ENCODE peak calls at places on chromosomes 11 and 22, in four cellular contexts. M, Z, S and J are unnamed samples.

GRCh38 chr22:46528121-46528610 is 9.3 kb downstream of the CELSR1 start:
- DNase-seq in M (no peak), Z (no peak), S (peak), J (peak)

GRCh38 chr11:130246270-130246669 is 68.4 kb downstream of the ZBTB44 start:
- DNase-seq in M (no peak), Z (no peak), S (no peak), J (no peak)

GRCh38 chr11:68609761-68610160 is 74.6 kb upstream of the GAL start:
- DNase-seq in M (no peak), Z (no peak), S (no peak), J (no peak)

GRCh38 chr22:22768885-22769284 is 118.7 kb upstream of the IGLL5 start:
- DNase-seq in M (no peak), Z (no peak), S (no peak), J (no peak)

GRCh38 chr11:104873252-104873651 is 25.0 kb downstream of the CASP12 start:
- DNase-seq in M (peak), Z (no peak), S (no peak), J (no peak)

GRCh38 chr22:28718044-28718443 is 23.6 kb downstream of the CHEK2 start:
- DNase-seq in M (no peak), Z (no peak), S (no peak), J (no peak)

GRCh38 chr11:10454902-10455631 is at the start of gene AMPD3:
- DNase-seq in M (peak), Z (peak), S (peak), J (no peak)

GRCh38 chr11:11036185-11037161 is 178.6 kb upstream of the ZBED5 start:
- DNase-seq in M (peak), Z (no peak), S (peak), J (peak)

GRCh38 chr11:8720868-8721739 is 38.5 kb downstream of the RPL27A start:
- DNase-seq in M (no peak), Z (no peak), S (no peak), J (no peak)

GRCh38 chr11:78351193-78351592 is 66.4 kb downstream of the GAB2 start:
- DNase-seq in M (no peak), Z (no peak), S (no peak), J (no peak)

GRCh38 chr11:36229091-36229490 is 60.1 kb downstream of the COMMD9 start:
- DNase-seq in M (no peak), Z (no peak), S (no peak), J (no peak)

GRCh38 chr11:2484576-2485125 is 39.8 kb downstream of the KCNQ1 start:
- DNase-seq in M (no peak), Z (no peak), S (no peak), J (no peak)

GRCh38 chr22:44521326-44521725 is 23.3 kb upstream of the RTL6 start:
- DNase-seq in M (no peak), Z (no peak), S (no peak), J (no peak)

GRCh38 chr22:39175127-39176066 is 22.9 kb upstream of the CBX7 start:
- DNase-seq in M (no peak), Z (no peak), S (no peak), J (peak)

GRCh38 chr11:28009383-28009782 is 98.6 kb downstream of the KIF18A start:
- DNase-seq in M (no peak), Z (no peak), S (no peak), J (no peak)

GRCh38 chr22:33018232-33018864 is 39.8 kb downstream of the SYN3 start:
- DNase-seq in M (peak), Z (peak), S (peak), J (peak)

GRCh38 chr22:46070215-46070721 is 80.1 kb upstream of the PPARA start:
- DNase-seq in M (no peak), Z (no peak), S (peak), J (peak)

GRCh38 chr22:40026641-40027040 is 31.9 kb downstream of the FAM83F start:
- DNase-seq in M (no peak), Z (no peak), S (no peak), J (no peak)

GRCh38 chr11:62602141-62603071 is 741 bp upstream of the MTA2 start:
- DNase-seq in M (peak), Z (no peak), S (no peak), J (no peak)
- TF ChIP-seq EZH2 in M (no peak), Z (no peak), S (no peak), J (no peak)

GRCh38 chr11:45054956-45055355 is 91.5 kb upstream of the PRDM11 start:
- DNase-seq in M (no peak), Z (no peak), S (no peak), J (no peak)

GRCh38 chr11:45058344-45058743 is 88.1 kb upstream of the PRDM11 start:
- DNase-seq in M (no peak), Z (no peak), S (no peak), J (no peak)

GRCh38 chr11:45053736-45054446 is 92.5 kb upstream of the PRDM11 start:
- DNase-seq in M (no peak), Z (no peak), S (no peak), J (no peak)

GRCh38 chr11:45052361-45052760 is 94.1 kb upstream of the PRDM11 start:
- DNase-seq in M (no peak), Z (no peak), S (no peak), J (no peak)

DNA sequence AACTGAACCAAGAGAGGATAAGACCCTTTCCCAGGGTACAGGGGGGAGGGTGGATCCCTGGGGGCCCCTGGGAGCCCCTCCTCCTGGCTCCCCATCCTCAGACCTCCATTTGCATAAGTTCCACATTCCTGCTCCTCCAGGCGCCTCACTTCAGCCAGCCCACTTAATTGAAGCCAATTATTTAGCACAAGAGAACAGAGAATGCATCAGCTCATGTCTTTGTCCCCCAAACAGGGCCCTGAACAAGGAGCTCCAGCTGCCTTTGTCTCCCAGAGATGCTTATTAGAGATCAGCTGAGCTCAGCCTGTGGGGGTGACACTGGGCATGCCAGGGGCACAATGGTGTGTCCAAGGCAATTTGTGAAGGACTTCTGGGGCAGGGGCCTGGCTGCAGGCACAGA is 89.9 kb upstream of the PRDM11 start:
- DNase-seq in M (no peak), Z (no peak), S (no peak), J (no peak)
- TF ChIP-seq MYC in M (no peak), Z (no peak), S (no peak), J (no peak)

DNA sequence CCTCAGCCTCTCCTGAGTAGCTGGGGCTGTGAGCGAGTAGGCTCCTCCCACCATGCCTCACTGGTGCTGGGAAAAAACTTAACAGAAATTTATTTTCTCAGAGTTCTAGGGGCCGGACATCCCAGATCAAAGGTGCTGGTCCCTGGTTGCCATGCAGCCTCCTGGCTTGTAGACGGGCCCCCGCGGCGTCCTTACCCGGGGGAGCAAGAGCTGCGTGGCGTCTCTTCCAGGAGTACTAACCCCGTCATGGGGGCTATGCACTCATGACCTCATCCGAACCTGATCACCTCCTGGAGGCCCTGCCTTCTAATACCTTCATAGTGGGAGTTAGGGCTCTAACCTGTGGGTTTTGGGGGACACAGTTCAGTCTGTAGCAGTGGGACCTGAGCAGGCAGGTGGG is 2.6 kb downstream of the TRABD start:
- DNase-seq in M (no peak), Z (no peak), S (no peak), J (no peak)
- H3K9ac ChIP-seq in M (no peak), Z (peak), S (no peak), J (no peak)

DNA sequence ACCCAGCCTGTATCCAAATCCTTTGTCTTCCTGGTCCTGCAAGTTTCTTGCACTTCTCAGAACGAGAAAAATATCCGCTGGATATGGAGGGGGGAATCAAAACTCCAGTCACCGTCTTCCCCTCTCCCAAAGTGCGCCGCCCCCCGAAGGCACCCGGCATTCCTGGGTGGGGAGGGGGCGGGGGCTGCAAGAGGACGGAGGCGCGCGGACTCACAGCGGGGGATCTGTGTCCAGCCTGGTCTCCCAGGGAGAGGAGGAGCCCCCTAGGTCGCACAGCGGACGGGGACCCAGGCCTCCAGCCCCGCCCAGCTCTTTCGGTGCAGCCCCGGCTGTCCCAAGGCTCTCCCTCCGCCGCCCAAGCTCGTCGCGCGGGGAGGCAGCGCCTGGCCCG is 2.1 kb upstream of the WNT11 start:
- DNase-seq in M (no peak), Z (no peak), S (no peak), J (no peak)
- TF ChIP-seq EZH2 in M (no peak), Z (no peak), S (no peak), J (no peak)

GRCh38 chr22:35274154-35274871 is 17.0 kb downstream of the HMGXB4 start:
- DNase-seq in M (no peak), Z (no peak), S (no peak), J (no peak)

GRCh38 chr22:35275580-35275979 is 18.3 kb downstream of the HMGXB4 start:
- DNase-seq in M (no peak), Z (no peak), S (no peak), J (no peak)

DNA sequence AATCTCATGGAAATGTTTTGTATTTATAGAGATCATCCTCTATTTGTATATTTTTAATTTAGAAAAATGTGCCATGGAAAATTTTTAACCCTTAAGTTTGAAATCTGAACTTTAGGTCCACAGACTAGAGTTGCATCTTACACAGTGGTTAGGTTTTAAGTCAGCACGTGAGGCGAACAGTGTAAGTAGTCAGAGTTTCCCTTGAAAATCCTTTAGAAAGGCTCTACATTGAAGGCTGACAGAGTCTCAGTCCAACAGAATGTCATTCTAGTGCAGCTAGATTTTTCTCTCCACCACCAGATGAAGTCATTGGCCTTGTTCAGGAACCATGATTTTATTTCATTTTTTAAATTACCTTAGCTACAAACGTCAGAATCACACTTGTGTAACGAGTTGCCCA is 18.7 kb downstream of the HMGXB4 start:
- DNase-seq in M (no peak), Z (no peak), S (no peak), J (no peak)
- TF ChIP-seq MYC in M (no peak), Z (no peak), S (no peak), J (no peak)